ENCODE peak calls at places on chromosomes 13 and 19, in six cellular contexts. H is EL; A is activated CD8-positive, alpha-beta memory T cell treated with anti-CD3 and anti-CD28 coated beads for 4 hours; O is midbrain; F is hypothalamus; J is neural crest cell. N is an unnamed sample.

GRCh38 chr19:3046621-3047306 is 15.5 kb downstream of the TLE5 start:
- DNase-seq in H (no peak), A (no peak), O (no peak), F (no peak), J (no peak), N (no peak)

GRCh38 chr13:50576156-50576555 is 267.3 kb downstream of the DLEU7 start:
- DNase-seq in H (no peak), A (no peak), O (no peak), F (no peak), J (no peak), N (no peak)

GRCh38 chr13:111005808-111006494 is 91.1 kb upstream of the ANKRD10 start:
- DNase-seq in H (peak), A (no peak), O (no peak), F (no peak), J (no peak), N (no peak)

GRCh38 chr13:48496796-48497195 is 36.1 kb downstream of the RCBTB2 start:
- DNase-seq in H (no peak), A (no peak), O (no peak), F (no peak), J (no peak), N (no peak)

GRCh38 chr13:96068729-96069128 is 15.5 kb upstream of the UGGT2 start:
- DNase-seq in H (no peak), A (no peak), O (no peak), F (no peak), J (no peak), N (no peak)

GRCh38 chr19:18225702-18226468 is at the start of gene PDE4C:
- DNase-seq in H (peak), A (no peak), O (no peak), F (no peak), J (no peak), N (no peak)

GRCh38 chr19:3374369-3375112 is 8.2 kb downstream of the NFIC start:
- DNase-seq in H (no peak), A (no peak), O (no peak), F (no peak), J (no peak), N (no peak)

GRCh38 chr19:18107235-18108083 is 9.9 kb downstream of the MAST3 start:
- DNase-seq in H (no peak), A (no peak), O (no peak), F (no peak), J (no peak), N (no peak)

GRCh38 chr13:112608212-112608611 is 20.3 kb upstream of the TUBGCP3 start:
- DNase-seq in H (no peak), A (no peak), O (no peak), F (no peak), J (no peak), N (no peak)

GRCh38 chr13:27200413-27201066 is 28.9 kb upstream of the USP12 start:
- DNase-seq in H (no peak), A (no peak), O (no peak), F (no peak), J (no peak), N (no peak)

N was measured in GM13977.